ENCODE peak calls at places on chromosomes 6 and 20, in seven cellular contexts. One of them, this sample, is unnamed. For H3K4me1, the result is how much of the 10 kb centered on the place peaks cover.

GRCh38 chr6:113645576-113645970 is 211.6 kb upstream of the MARCKS start:
- DNase-seq in pancreas: no peak
- DNase-seq in spleen: no peak
- DNase-seq in esophagus squamous epithelium: no peak
- DNase-seq in upper lobe of left lung: no peak
- DNase-seq in tibial nerve: no peak
- DNase-seq in astrocyte: peak
- DNase-seq in this sample: no peak

GRCh38 chr6:137699036-137699683 is 167.9 kb upstream of the TNFAIP3 start:
- DNase-seq in upper lobe of left lung: no peak
- DNase-seq in spleen: no peak
- DNase-seq in astrocyte: no peak
- DNase-seq in esophagus squamous epithelium: no peak
- DNase-seq in pancreas: no peak
- DNase-seq in tibial nerve: no peak
- DNase-seq in this sample: no peak

GRCh38 chr6:122020588-122021271 is 378.7 kb upstream of the HSF2 start:
- DNase-seq in esophagus squamous epithelium: no peak
- DNase-seq in tibial nerve: no peak
- DNase-seq in astrocyte: no peak
- DNase-seq in pancreas: no peak
- DNase-seq in spleen: no peak
- DNase-seq in upper lobe of left lung: no peak
- DNase-seq in this sample: no peak

GRCh38 chr6:154247119-154247814 is 109.3 kb downstream of the IPCEF1 start:
- DNase-seq in upper lobe of left lung: no peak
- DNase-seq in astrocyte: no peak
- DNase-seq in tibial nerve: no peak
- DNase-seq in pancreas: no peak
- DNase-seq in esophagus squamous epithelium: no peak
- DNase-seq in spleen: no peak
- DNase-seq in this sample: no peak

GRCh38 chr6:87772597-87773530 is 70.8 kb upstream of the AKIRIN2 start:
- DNase-seq in esophagus squamous epithelium: no peak
- DNase-seq in spleen: no peak
- DNase-seq in tibial nerve: no peak
- DNase-seq in astrocyte: no peak
- DNase-seq in upper lobe of left lung: no peak
- DNase-seq in pancreas: no peak
- DNase-seq in this sample: no peak

GRCh38 chr6:131122516-131122915 is 12.8 kb upstream of the AKAP7 start:
- DNase-seq in astrocyte: no peak
- DNase-seq in pancreas: no peak
- DNase-seq in spleen: no peak
- DNase-seq in tibial nerve: no peak
- DNase-seq in esophagus squamous epithelium: no peak
- DNase-seq in upper lobe of left lung: no peak
- DNase-seq in this sample: no peak

GRCh38 chr6:125791151-125791819 is 525 bp downstream of the NCOA7 start:
- DNase-seq in upper lobe of left lung: peak
- DNase-seq in astrocyte: peak
- DNase-seq in pancreas: peak
- DNase-seq in tibial nerve: no peak
- DNase-seq in esophagus squamous epithelium: no peak
- DNase-seq in spleen: peak
- DNase-seq in this sample: no peak

GRCh38 chr6:144190593-144190992 is 40.3 kb downstream of the STX11 start:
- DNase-seq in tibial nerve: no peak
- DNase-seq in esophagus squamous epithelium: no peak
- DNase-seq in upper lobe of left lung: no peak
- DNase-seq in astrocyte: peak
- DNase-seq in pancreas: no peak
- DNase-seq in spleen: no peak
- DNase-seq in this sample: no peak

GRCh38 chr6:40947876-40948514 is 91.0 kb downstream of the UNC5CL start:
- DNase-seq in astrocyte: peak
- DNase-seq in upper lobe of left lung: no peak
- DNase-seq in tibial nerve: no peak
- DNase-seq in esophagus squamous epithelium: no peak
- DNase-seq in spleen: no peak
- DNase-seq in pancreas: no peak
- DNase-seq in this sample: no peak

GRCh38 chr20:23350855-23351838 is 556 bp downstream of the NXT1 start:
- DNase-seq in tibial nerve: peak
- DNase-seq in upper lobe of left lung: peak
- DNase-seq in spleen: peak
- DNase-seq in pancreas: peak
- DNase-seq in esophagus squamous epithelium: no peak
- DNase-seq in astrocyte: peak
- DNase-seq in this sample: no peak

GRCh38 chr20:38680492-38681118 is 43.7 kb upstream of the SLC32A1 start:
- DNase-seq in astrocyte: peak
- DNase-seq in tibial nerve: no peak
- DNase-seq in pancreas: no peak
- DNase-seq in esophagus squamous epithelium: no peak
- DNase-seq in upper lobe of left lung: no peak
- DNase-seq in spleen: no peak
- DNase-seq in this sample: no peak

GRCh38 chr6:75334266-75335040 is 49.9 kb upstream of the TMEM30A start:
- DNase-seq in esophagus squamous epithelium: no peak
- DNase-seq in astrocyte: peak
- DNase-seq in pancreas: no peak
- DNase-seq in upper lobe of left lung: peak
- DNase-seq in tibial nerve: no peak
- DNase-seq in spleen: no peak
- DNase-seq in this sample: no peak
- H3K4me3 ChIP-seq in esophagus squamous epithelium: peak
- H3K4me3 ChIP-seq in astrocyte: no peak
- H3K4me3 ChIP-seq in pancreas: no peak
- H3K4me3 ChIP-seq in upper lobe of left lung: peak
- H3K4me3 ChIP-seq in tibial nerve: no peak
- H3K4me3 ChIP-seq in spleen: no peak
- H3K4me3 ChIP-seq in this sample: no peak

GRCh38 chr6:116102856-116103255 is 2.2 kb downstream of the NT5DC1 start:
- DNase-seq in astrocyte: no peak
- DNase-seq in esophagus squamous epithelium: no peak
- DNase-seq in tibial nerve: no peak
- DNase-seq in upper lobe of left lung: no peak
- DNase-seq in spleen: no peak
- DNase-seq in pancreas: no peak
- DNase-seq in this sample: no peak
- H3K4me1 ChIP-seq in astrocyte: under half
- H3K4me1 ChIP-seq in esophagus squamous epithelium: under half
- H3K4me1 ChIP-seq in tibial nerve: under half
- H3K4me1 ChIP-seq in upper lobe of left lung: under half
- H3K4me1 ChIP-seq in spleen: half or more
- H3K4me1 ChIP-seq in pancreas: under half
- H3K4me1 ChIP-seq in this sample: under half

DNA sequence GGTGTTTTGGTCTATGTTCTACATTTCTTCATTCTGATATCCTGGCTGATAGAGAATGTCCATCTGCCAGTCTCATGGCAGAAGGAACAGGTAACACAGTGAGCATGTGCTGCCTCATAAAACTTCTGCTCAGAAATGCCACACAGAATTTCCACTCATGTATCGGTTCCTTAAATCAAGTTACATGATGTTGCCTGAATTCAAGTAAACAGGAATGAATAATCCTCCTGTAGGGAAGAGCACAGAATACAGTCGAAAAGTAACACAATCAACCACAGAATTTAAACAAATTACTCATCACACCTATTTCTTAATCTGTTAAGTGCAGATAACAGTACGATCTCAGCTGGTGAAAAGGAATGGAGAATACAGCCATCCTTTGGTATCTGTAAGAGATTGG is 74.7 kb downstream of the FAM217A start:
- DNase-seq in upper lobe of left lung: no peak
- DNase-seq in spleen: no peak
- DNase-seq in tibial nerve: no peak
- DNase-seq in pancreas: no peak
- DNase-seq in esophagus squamous epithelium: no peak
- DNase-seq in astrocyte: no peak
- DNase-seq in this sample: no peak
- H3K4me3 ChIP-seq in upper lobe of left lung: no peak
- H3K4me3 ChIP-seq in spleen: no peak
- H3K4me3 ChIP-seq in tibial nerve: no peak
- H3K4me3 ChIP-seq in pancreas: no peak
- H3K4me3 ChIP-seq in esophagus squamous epithelium: no peak
- H3K4me3 ChIP-seq in astrocyte: no peak
- H3K4me3 ChIP-seq in this sample: no peak

DNA sequence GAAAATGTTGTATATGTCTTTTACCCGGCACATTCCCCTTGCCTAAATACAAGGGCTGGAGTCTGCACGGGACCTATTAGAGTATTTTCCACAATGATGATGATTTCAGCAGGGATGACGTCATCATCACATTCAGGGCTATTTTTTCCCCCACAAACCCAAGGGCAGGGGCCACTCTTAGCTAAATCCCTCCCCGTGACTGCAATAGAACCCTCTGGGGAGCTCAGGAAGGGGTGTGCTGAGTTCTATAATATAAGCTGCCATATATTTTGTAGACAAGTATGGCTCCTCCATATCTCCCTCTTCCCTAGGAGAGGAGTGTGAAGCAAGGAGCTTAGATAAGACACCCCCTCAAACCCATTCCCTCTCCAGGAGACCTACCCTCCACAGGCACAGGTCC is 11.3 kb upstream of the MAPRE1 start:
- DNase-seq in pancreas: no peak
- DNase-seq in astrocyte: no peak
- DNase-seq in spleen: no peak
- DNase-seq in tibial nerve: no peak
- DNase-seq in upper lobe of left lung: no peak
- DNase-seq in esophagus squamous epithelium: no peak
- DNase-seq in this sample: no peak
- H3K4me1 ChIP-seq in pancreas: under half
- H3K4me1 ChIP-seq in astrocyte: under half
- H3K4me1 ChIP-seq in spleen: under half
- H3K4me1 ChIP-seq in tibial nerve: under half
- H3K4me1 ChIP-seq in upper lobe of left lung: under half
- H3K4me1 ChIP-seq in esophagus squamous epithelium: under half
- H3K4me1 ChIP-seq in this sample: under half

DNA sequence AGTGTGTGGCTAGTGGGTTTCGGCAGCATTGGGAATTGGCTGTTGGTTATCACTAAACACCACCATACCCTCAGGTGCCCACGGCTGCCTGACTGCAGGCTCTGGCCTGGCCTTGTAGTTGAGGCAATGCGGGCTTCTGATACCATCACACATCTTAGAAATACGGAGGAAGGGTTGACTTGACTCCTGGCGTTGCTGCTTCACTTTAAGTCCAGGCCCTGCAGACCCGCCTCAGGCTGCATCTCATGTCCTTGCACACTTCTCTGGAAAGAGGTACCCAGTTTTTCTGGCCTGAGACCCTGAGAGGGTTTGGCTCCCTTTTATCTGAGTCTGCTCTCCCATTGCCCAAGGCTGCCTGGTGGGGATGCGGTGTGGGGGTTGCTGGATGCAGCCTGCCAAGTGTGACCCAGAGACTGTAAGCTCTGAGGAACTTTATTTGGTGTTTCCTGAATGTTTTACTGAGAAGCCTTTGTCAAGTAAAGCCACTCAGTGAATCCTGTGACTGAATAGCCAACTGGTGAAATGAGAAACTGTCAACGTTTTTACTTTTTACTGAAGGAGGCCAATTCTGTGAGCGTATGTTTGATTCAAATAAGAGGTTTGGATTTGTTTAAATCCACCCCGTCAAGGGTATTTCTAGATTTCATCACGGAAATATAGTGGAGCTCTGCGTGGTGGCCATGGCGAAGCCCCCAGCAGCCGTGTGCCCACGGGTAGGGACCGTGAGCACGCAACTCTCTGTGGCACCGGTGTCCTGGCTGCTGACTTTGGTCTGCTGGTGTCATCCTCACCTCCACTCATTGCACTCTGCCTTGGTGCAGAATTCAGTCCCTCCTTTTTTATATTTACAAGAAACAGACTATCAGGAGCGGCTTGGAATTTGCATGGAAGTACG is 160.1 kb downstream of the DTNBP1 start:
- DNase-seq in esophagus squamous epithelium: no peak
- DNase-seq in pancreas: no peak
- DNase-seq in tibial nerve: no peak
- DNase-seq in upper lobe of left lung: no peak
- DNase-seq in astrocyte: no peak
- DNase-seq in spleen: peak
- DNase-seq in this sample: no peak
- H3K4me3 ChIP-seq in esophagus squamous epithelium: no peak
- H3K4me3 ChIP-seq in pancreas: no peak
- H3K4me3 ChIP-seq in tibial nerve: no peak
- H3K4me3 ChIP-seq in upper lobe of left lung: no peak
- H3K4me3 ChIP-seq in astrocyte: no peak
- H3K4me3 ChIP-seq in spleen: no peak
- H3K4me3 ChIP-seq in this sample: no peak

This sample was measured in vagina.